ENCODE peak calls at places on chromosomes 13 and 19, in nine cellular contexts. One of them, this sample, is unnamed.

GRCh38 chr19:9531933-9532332 is 6.5 kb downstream of the ZNF426 start:
- DNase-seq in small intestine: no peak
- DNase-seq in left ventricle myocardium inferior: no peak
- DNase-seq in A549: no peak
- DNase-seq in spleen: no peak
- DNase-seq in neuronal stem cell: no peak
- DNase-seq in aorta: no peak
- DNase-seq in cardiac muscle cell: no peak
- DNase-seq in colonic mucosa: no peak
- DNase-seq in this sample: no peak

GRCh38 chr13:29573190-29573589 is 22.3 kb downstream of the SLC7A1 start:
- DNase-seq in cardiac muscle cell: peak
- DNase-seq in neuronal stem cell: no peak
- DNase-seq in colonic mucosa: peak
- DNase-seq in aorta: no peak
- DNase-seq in spleen: no peak
- DNase-seq in A549: no peak
- DNase-seq in small intestine: peak
- DNase-seq in left ventricle myocardium inferior: no peak
- DNase-seq in this sample: peak

GRCh38 chr19:33815410-33816340 is 19.0 kb downstream of the KCTD15 start:
- DNase-seq in neuronal stem cell: no peak
- DNase-seq in colonic mucosa: no peak
- DNase-seq in A549: no peak
- DNase-seq in small intestine: no peak
- DNase-seq in left ventricle myocardium inferior: no peak
- DNase-seq in aorta: peak
- DNase-seq in spleen: peak
- DNase-seq in cardiac muscle cell: peak
- DNase-seq in this sample: no peak

GRCh38 chr19:13621413-13621812 is 115.1 kb upstream of the CACNA1A start:
- DNase-seq in A549: no peak
- DNase-seq in colonic mucosa: no peak
- DNase-seq in neuronal stem cell: no peak
- DNase-seq in aorta: no peak
- DNase-seq in small intestine: peak
- DNase-seq in cardiac muscle cell: peak
- DNase-seq in left ventricle myocardium inferior: no peak
- DNase-seq in spleen: peak
- DNase-seq in this sample: peak

GRCh38 chr19:495440-496332 is 600 bp upstream of the MADCAM1 start:
- DNase-seq in aorta: no peak
- DNase-seq in A549: peak
- DNase-seq in neuronal stem cell: no peak
- DNase-seq in left ventricle myocardium inferior: no peak
- DNase-seq in colonic mucosa: no peak
- DNase-seq in spleen: peak
- DNase-seq in cardiac muscle cell: peak
- DNase-seq in small intestine: no peak
- DNase-seq in this sample: peak

GRCh38 chr13:75255653-75256052 is 226.3 kb downstream of the TBC1D4 start:
- DNase-seq in small intestine: no peak
- DNase-seq in left ventricle myocardium inferior: no peak
- DNase-seq in cardiac muscle cell: peak
- DNase-seq in A549: no peak
- DNase-seq in colonic mucosa: no peak
- DNase-seq in spleen: no peak
- DNase-seq in aorta: no peak
- DNase-seq in neuronal stem cell: no peak
- DNase-seq in this sample: no peak

GRCh38 chr13:84574851-84575250 is 692.6 kb upstream of the SLITRK1 start:
- DNase-seq in A549: no peak
- DNase-seq in aorta: no peak
- DNase-seq in small intestine: no peak
- DNase-seq in spleen: no peak
- DNase-seq in left ventricle myocardium inferior: no peak
- DNase-seq in neuronal stem cell: no peak
- DNase-seq in colonic mucosa: no peak
- DNase-seq in cardiac muscle cell: peak
- DNase-seq in this sample: peak

GRCh38 chr19:45769821-45770191 is 754 bp upstream of the SIX5 start:
- DNase-seq in spleen: peak
- DNase-seq in aorta: no peak
- DNase-seq in colonic mucosa: peak
- DNase-seq in neuronal stem cell: no peak
- DNase-seq in cardiac muscle cell: no peak
- DNase-seq in small intestine: peak
- DNase-seq in A549: peak
- DNase-seq in left ventricle myocardium inferior: no peak
- DNase-seq in this sample: no peak

GRCh38 chr13:102091231-102091630 is 310.6 kb downstream of the FGF14 start:
- DNase-seq in cardiac muscle cell: no peak
- DNase-seq in small intestine: no peak
- DNase-seq in A549: no peak
- DNase-seq in spleen: no peak
- DNase-seq in left ventricle myocardium inferior: no peak
- DNase-seq in colonic mucosa: no peak
- DNase-seq in neuronal stem cell: no peak
- DNase-seq in aorta: no peak
- DNase-seq in this sample: peak

GRCh38 chr19:4609878-4610511 is 29.3 kb upstream of the TNFAIP8L1 start:
- DNase-seq in cardiac muscle cell: no peak
- DNase-seq in left ventricle myocardium inferior: peak
- DNase-seq in neuronal stem cell: no peak
- DNase-seq in aorta: no peak
- DNase-seq in colonic mucosa: no peak
- DNase-seq in small intestine: no peak
- DNase-seq in A549: no peak
- DNase-seq in spleen: peak
- DNase-seq in this sample: peak

GRCh38 chr13:24146961-24147569 is 13.5 kb upstream of the SPATA13 start:
- DNase-seq in neuronal stem cell: no peak
- DNase-seq in spleen: no peak
- DNase-seq in small intestine: no peak
- DNase-seq in cardiac muscle cell: no peak
- DNase-seq in A549: no peak
- DNase-seq in left ventricle myocardium inferior: no peak
- DNase-seq in colonic mucosa: no peak
- DNase-seq in aorta: no peak
- DNase-seq in this sample: no peak

GRCh38 chr19:38263696-38264485 is 482 bp upstream of the SPINT2 start:
- DNase-seq in left ventricle myocardium inferior: no peak
- DNase-seq in spleen: no peak
- DNase-seq in small intestine: peak
- DNase-seq in colonic mucosa: peak
- DNase-seq in aorta: peak
- DNase-seq in cardiac muscle cell: peak
- DNase-seq in A549: peak
- DNase-seq in neuronal stem cell: no peak
- DNase-seq in this sample: no peak

GRCh38 chr13:43293986-43294880 is 270.8 kb downstream of the DNAJC15 start:
- DNase-seq in small intestine: no peak
- DNase-seq in aorta: no peak
- DNase-seq in spleen: no peak
- DNase-seq in A549: no peak
- DNase-seq in colonic mucosa: no peak
- DNase-seq in cardiac muscle cell: no peak
- DNase-seq in neuronal stem cell: no peak
- DNase-seq in left ventricle myocardium inferior: no peak
- DNase-seq in this sample: no peak

GRCh38 chr19:19171821-19172532 is 1.9 kb upstream of the MEF2B start:
- DNase-seq in spleen: no peak
- DNase-seq in A549: no peak
- DNase-seq in colonic mucosa: no peak
- DNase-seq in aorta: no peak
- DNase-seq in left ventricle myocardium inferior: no peak
- DNase-seq in neuronal stem cell: no peak
- DNase-seq in cardiac muscle cell: peak
- DNase-seq in small intestine: no peak
- DNase-seq in this sample: peak

GRCh38 chr13:25717798-25718197 is 334.0 kb downstream of the SHISA2 start:
- DNase-seq in spleen: no peak
- DNase-seq in cardiac muscle cell: no peak
- DNase-seq in small intestine: no peak
- DNase-seq in A549: no peak
- DNase-seq in left ventricle myocardium inferior: no peak
- DNase-seq in aorta: no peak
- DNase-seq in colonic mucosa: no peak
- DNase-seq in neuronal stem cell: no peak
- DNase-seq in this sample: no peak

GRCh38 chr13:98934243-98934642 is 43.6 kb downstream of the DOCK9 start:
- DNase-seq in aorta: no peak
- DNase-seq in A549: no peak
- DNase-seq in cardiac muscle cell: no peak
- DNase-seq in neuronal stem cell: no peak
- DNase-seq in colonic mucosa: no peak
- DNase-seq in left ventricle myocardium inferior: no peak
- DNase-seq in small intestine: no peak
- DNase-seq in spleen: no peak
- DNase-seq in this sample: no peak
- H3K27ac ChIP-seq in aorta: no peak
- H3K27ac ChIP-seq in A549: no peak
- H3K27ac ChIP-seq in cardiac muscle cell: no peak
- H3K27ac ChIP-seq in neuronal stem cell: no peak
- H3K27ac ChIP-seq in colonic mucosa: no peak
- H3K27ac ChIP-seq in left ventricle myocardium inferior: no peak
- H3K27ac ChIP-seq in small intestine: no peak
- H3K27ac ChIP-seq in spleen: no peak
- H3K27ac ChIP-seq in this sample: no peak

GRCh38 chr13:90760639-90761038 is 586.8 kb upstream of the MIR17HG start:
- DNase-seq in cardiac muscle cell: no peak
- DNase-seq in neuronal stem cell: no peak
- DNase-seq in colonic mucosa: no peak
- DNase-seq in small intestine: no peak
- DNase-seq in aorta: no peak
- DNase-seq in spleen: no peak
- DNase-seq in A549: no peak
- DNase-seq in left ventricle myocardium inferior: no peak
- DNase-seq in this sample: no peak
- H3K4me3 ChIP-seq in cardiac muscle cell: no peak
- H3K4me3 ChIP-seq in neuronal stem cell: no peak
- H3K4me3 ChIP-seq in colonic mucosa: no peak
- H3K4me3 ChIP-seq in small intestine: no peak
- H3K4me3 ChIP-seq in aorta: no peak
- H3K4me3 ChIP-seq in spleen: no peak
- H3K4me3 ChIP-seq in A549: no peak
- H3K4me3 ChIP-seq in left ventricle myocardium inferior: no peak
- H3K4me3 ChIP-seq in this sample: no peak

GRCh38 chr13:35475131-35475959 is 1.1 kb downstream of the MAB21L1 start:
- DNase-seq in neuronal stem cell: peak
- DNase-seq in colonic mucosa: peak
- DNase-seq in A549: no peak
- DNase-seq in aorta: peak
- DNase-seq in cardiac muscle cell: peak
- DNase-seq in left ventricle myocardium inferior: no peak
- DNase-seq in small intestine: peak
- DNase-seq in spleen: peak
- DNase-seq in this sample: peak

GRCh38 chr13:35479223-35479536 is 2.7 kb upstream of the MAB21L1 start:
- DNase-seq in cardiac muscle cell: no peak
- DNase-seq in neuronal stem cell: no peak
- DNase-seq in colonic mucosa: no peak
- DNase-seq in small intestine: no peak
- DNase-seq in spleen: no peak
- DNase-seq in aorta: no peak
- DNase-seq in A549: no peak
- DNase-seq in left ventricle myocardium inferior: no peak
- DNase-seq in this sample: no peak

GRCh38 chr13:35474551-35474950 is 1.9 kb downstream of the MAB21L1 start:
- DNase-seq in small intestine: no peak
- DNase-seq in left ventricle myocardium inferior: no peak
- DNase-seq in colonic mucosa: no peak
- DNase-seq in aorta: no peak
- DNase-seq in spleen: no peak
- DNase-seq in neuronal stem cell: no peak
- DNase-seq in cardiac muscle cell: no peak
- DNase-seq in A549: no peak
- DNase-seq in this sample: peak

GRCh38 chr13:35478384-35479222 is 2.1 kb upstream of the MAB21L1 start:
- DNase-seq in neuronal stem cell: peak
- DNase-seq in A549: no peak
- DNase-seq in left ventricle myocardium inferior: no peak
- DNase-seq in aorta: no peak
- DNase-seq in colonic mucosa: no peak
- DNase-seq in small intestine: no peak
- DNase-seq in cardiac muscle cell: no peak
- DNase-seq in spleen: peak
- DNase-seq in this sample: no peak

GRCh38 chr13:35475960-35476943 is at the start of gene MAB21L1:
- DNase-seq in cardiac muscle cell: peak
- DNase-seq in left ventricle myocardium inferior: no peak
- DNase-seq in A549: no peak
- DNase-seq in neuronal stem cell: peak
- DNase-seq in spleen: peak
- DNase-seq in aorta: peak
- DNase-seq in colonic mucosa: peak
- DNase-seq in small intestine: peak
- DNase-seq in this sample: peak
- H3K27ac ChIP-seq in cardiac muscle cell: no peak
- H3K27ac ChIP-seq in left ventricle myocardium inferior: peak
- H3K27ac ChIP-seq in A549: no peak
- H3K27ac ChIP-seq in neuronal stem cell: no peak
- H3K27ac ChIP-seq in spleen: peak
- H3K27ac ChIP-seq in aorta: no peak
- H3K27ac ChIP-seq in colonic mucosa: no peak
- H3K27ac ChIP-seq in small intestine: no peak
- H3K27ac ChIP-seq in this sample: peak

GRCh38 chr13:31048521-31048920 is 113.2 kb downstream of the HSPH1 start:
- DNase-seq in small intestine: no peak
- DNase-seq in aorta: no peak
- DNase-seq in A549: no peak
- DNase-seq in neuronal stem cell: no peak
- DNase-seq in left ventricle myocardium inferior: no peak
- DNase-seq in spleen: no peak
- DNase-seq in colonic mucosa: no peak
- DNase-seq in cardiac muscle cell: no peak
- DNase-seq in this sample: no peak

GRCh38 chr13:31049083-31049482 is 112.6 kb downstream of the HSPH1 start:
- DNase-seq in neuronal stem cell: no peak
- DNase-seq in spleen: no peak
- DNase-seq in aorta: no peak
- DNase-seq in left ventricle myocardium inferior: no peak
- DNase-seq in small intestine: no peak
- DNase-seq in cardiac muscle cell: no peak
- DNase-seq in colonic mucosa: no peak
- DNase-seq in A549: no peak
- DNase-seq in this sample: no peak

GRCh38 chr13:31045621-31046081 is 113.2 kb downstream of the TEX26 start:
- DNase-seq in aorta: peak
- DNase-seq in left ventricle myocardium inferior: no peak
- DNase-seq in neuronal stem cell: no peak
- DNase-seq in colonic mucosa: peak
- DNase-seq in spleen: no peak
- DNase-seq in small intestine: peak
- DNase-seq in A549: peak
- DNase-seq in cardiac muscle cell: peak
- DNase-seq in this sample: peak

GRCh38 chr13:31044658-31045620 is 112.5 kb downstream of the TEX26 start:
- DNase-seq in small intestine: peak
- DNase-seq in spleen: no peak
- DNase-seq in A549: no peak
- DNase-seq in cardiac muscle cell: no peak
- DNase-seq in colonic mucosa: peak
- DNase-seq in neuronal stem cell: no peak
- DNase-seq in aorta: no peak
- DNase-seq in left ventricle myocardium inferior: no peak
- DNase-seq in this sample: peak

GRCh38 chr13:31046711-31047279 is 114.3 kb downstream of the TEX26 start:
- DNase-seq in cardiac muscle cell: peak
- DNase-seq in aorta: no peak
- DNase-seq in colonic mucosa: peak
- DNase-seq in left ventricle myocardium inferior: peak
- DNase-seq in neuronal stem cell: no peak
- DNase-seq in spleen: no peak
- DNase-seq in small intestine: peak
- DNase-seq in A549: no peak
- DNase-seq in this sample: peak
- H3K4me3 ChIP-seq in cardiac muscle cell: no peak
- H3K4me3 ChIP-seq in aorta: no peak
- H3K4me3 ChIP-seq in colonic mucosa: no peak
- H3K4me3 ChIP-seq in left ventricle myocardium inferior: peak
- H3K4me3 ChIP-seq in neuronal stem cell: no peak
- H3K4me3 ChIP-seq in spleen: no peak
- H3K4me3 ChIP-seq in small intestine: no peak
- H3K4me3 ChIP-seq in A549: no peak
- H3K4me3 ChIP-seq in this sample: peak

This sample was measured in SJCRH30.